ENCODE peak calls at places on chromosomes 1 and 21, in four cellular contexts. Y is HAP-1, M is aorta, A is keratinocyte. I is an unnamed sample.

GRCh38 chr1:201021333-201022177 is 2.0 kb downstream of the KIF21B start:
- DNase-seq in Y (no peak), M (peak; percentile 72), A (no peak), I (no peak)

GRCh38 chr1:28157901-28158300 is 18.6 kb downstream of the PTAFR start:
- DNase-seq in Y (no peak), M (no peak), A (no peak), I (no peak)

GRCh38 chr21:8997011-8997440 is 1524.4 kb upstream of the TPTE start:
- DNase-seq in Y (no peak), M (no peak), A (no peak), I (no peak)

GRCh38 chr21:33015091-33015490 is 10.6 kb upstream of the OLIG2 start:
- DNase-seq in Y (no peak), M (no peak), A (no peak), I (no peak)

GRCh38 chr1:47527653-47528272 is 89.9 kb downstream of the FOXD2 start:
- DNase-seq in Y (peak; percentile 29), M (no peak), A (peak; percentile 30), I (no peak)

GRCh38 chr1:26408604-26409003 is 2.0 kb upstream of the LIN28A start:
- DNase-seq in Y (peak; percentile 85), M (peak; percentile 91), A (no peak), I (no peak)

GRCh38 chr21:39451332-39452206 is at the start of gene SH3BGR:
- DNase-seq in Y (no peak), M (peak; percentile 85), A (no peak), I (no peak)

GRCh38 chr1:70459502-70460225 is 48.6 kb downstream of the CTH start:
- DNase-seq in Y (no peak), M (no peak), A (peak; percentile 52), I (no peak)

GRCh38 chr1:94702440-94702810 is 117.7 kb upstream of the SLC44A3 start:
- DNase-seq in Y (no peak), M (no peak), A (no peak), I (no peak)

GRCh38 chr1:172727956-172728603 is 69.2 kb downstream of the FASLG start:
- DNase-seq in Y (peak; percentile 58), M (no peak), A (no peak), I (no peak)

GRCh38 chr1:180912801-180913616 is at the start of gene KIAA1614:
- DNase-seq in Y (peak; percentile 47), M (peak; percentile 85), A (no peak), I (no peak)

GRCh38 chr1:43573066-43573799 is 42.5 kb downstream of the PTPRF start:
- DNase-seq in Y (no peak), M (no peak), A (no peak), I (no peak)

GRCh38 chr1:93108335-93108734 is 29.3 kb downstream of the MTF2 start:
- DNase-seq in Y (no peak), M (no peak), A (no peak), I (no peak)

GRCh38 chr1:200929530-200930278 is 35.0 kb downstream of the INAVA start:
- DNase-seq in Y (no peak), M (no peak), A (no peak), I (no peak)

GRCh38 chr1:211934315-211934714 is 101.0 kb downstream of the INTS7 start:
- DNase-seq in Y (no peak), M (no peak), A (no peak), I (no peak)

GRCh38 chr21:44509539-44509938 is 30.5 kb downstream of the KRTAP10-1 start:
- DNase-seq in Y (no peak), M (no peak), A (no peak), I (no peak)

GRCh38 chr1:226489718-226490440 is 58.7 kb upstream of the STUM start:
- DNase-seq in Y (no peak), M (no peak), A (no peak), I (no peak)

GRCh38 chr21:32350981-32351380 is 41.8 kb downstream of the URB1 start:
- DNase-seq in Y (no peak), M (no peak), A (no peak), I (no peak)

GRCh38 chr1:29157269-29157601 is 24.5 kb downstream of the SRSF4 start:
- DNase-seq in Y (no peak), M (no peak), A (no peak), I (no peak)

GRCh38 chr1:48946070-48946469 is 169.4 kb upstream of the BEND5 start:
- DNase-seq in Y (no peak), M (no peak), A (no peak), I (no peak)

GRCh38 chr21:22961248-22961647 is 1963.0 kb downstream of the NCAM2 start:
- DNase-seq in Y (no peak), M (no peak), A (no peak), I (no peak)

GRCh38 chr1:201495447-201496295 is 11.3 kb downstream of the CSRP1 start:
- DNase-seq in Y (peak; percentile 69), M (peak; percentile 85), A (no peak), I (no peak)

GRCh38 chr1:39317910-39318633 is 113.6 kb downstream of the MACF1 start:
- DNase-seq in Y (no peak), M (no peak), A (no peak), I (no peak)

GRCh38 chr1:31366796-31367195 is 6.1 kb downstream of the FABP3 start:
- DNase-seq in Y (no peak), M (no peak), A (no peak), I (no peak)

GRCh38 chr1:14426854-14427253 is 171.6 kb upstream of the KAZN start:
- DNase-seq in Y (no peak), M (no peak), A (no peak), I (no peak)

GRCh38 chr1:26370591-26371382 is 1.8 kb downstream of the ZNF683 start:
- DNase-seq in Y (no peak), M (no peak), A (no peak), I (no peak)

GRCh38 chr1:30569384-30569783 is 154.0 kb downstream of the MATN1 start:
- DNase-seq in Y (no peak), M (no peak), A (no peak), I (no peak)

GRCh38 chr1:77319036-77319705 is 37.4 kb downstream of the AK5 start:
- DNase-seq in Y (no peak), M (no peak), A (no peak), I (no peak)

GRCh38 chr1:38919075-38919474 is 22.6 kb downstream of the RHBDL2 start:
- DNase-seq in Y (no peak), M (no peak), A (no peak), I (no peak)

GRCh38 chr1:193462629-193463320 is 276.4 kb upstream of the B3GALT2 start:
- DNase-seq in Y (peak; percentile 72), M (no peak), A (no peak), I (no peak)

GRCh38 chr1:198794498-198794897 is 155.7 kb downstream of the PTPRC start:
- DNase-seq in Y (no peak), M (no peak), A (no peak), I (no peak)

GRCh38 chr1:234619071-234619480 is 9.1 kb upstream of the IRF2BP2 start:
- DNase-seq in Y (no peak), M (no peak), A (no peak), I (no peak)

GRCh38 chr1:234621657-234622335 is 11.8 kb upstream of the IRF2BP2 start:
- DNase-seq in Y (no peak), M (no peak), A (no peak), I (no peak)

GRCh38 chr1:234620786-234621468 is 10.9 kb upstream of the IRF2BP2 start:
- DNase-seq in Y (no peak), M (no peak), A (no peak), I (no peak)

GRCh38 chr1:234619794-234620247 is 9.8 kb upstream of the IRF2BP2 start:
- DNase-seq in Y (no peak), M (no peak), A (no peak), I (no peak)

DNA sequence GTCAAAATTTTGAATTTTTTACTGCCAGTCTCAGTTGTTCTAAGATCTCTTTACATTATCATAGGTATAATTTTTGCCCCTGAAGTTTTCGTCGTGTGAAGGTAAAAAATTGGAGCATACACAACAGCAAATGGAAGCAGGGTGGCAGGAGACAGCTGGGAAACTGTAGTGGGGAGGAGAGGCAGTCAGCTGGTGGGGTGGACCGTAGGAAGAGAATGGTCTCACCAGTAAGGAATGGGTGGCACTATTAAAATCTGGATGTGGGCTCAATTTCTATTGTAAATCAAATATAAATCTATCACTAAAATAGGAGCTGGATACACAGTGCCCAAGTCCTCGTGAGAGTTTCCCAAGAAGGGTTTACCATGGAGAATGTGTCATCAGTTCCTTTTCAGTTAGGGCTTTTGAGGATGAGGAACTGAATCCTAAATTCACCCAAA is 10.3 kb upstream of the IRF2BP2 start:
- DNase-seq in Y (no peak), M (no peak), A (no peak), I (no peak)
- H3K4me3 ChIP-seq in Y (no peak overlapping the region), M (no peak overlapping the region), A (no peak overlapping the region), I (no peak overlapping the region)

GRCh38 chr1:112808861-112809684 is 93.9 kb upstream of the PPM1J start:
- DNase-seq in Y (peak; percentile 91), M (peak; percentile 91), A (no peak), I (no peak)
- H3K4me3 ChIP-seq in Y (no peak overlapping the region), M (no peak overlapping the region), A (no peak overlapping the region), I (no peak overlapping the region)

GRCh38 chr1:208145167-208145566 is 99.0 kb downstream of the PLXNA2 start:
- DNase-seq in Y (no peak), M (no peak), A (no peak), I (no peak)
- H3K4me3 ChIP-seq in Y (no peak overlapping the region), M (no peak overlapping the region), A (no peak overlapping the region), I (no peak overlapping the region)

DNA sequence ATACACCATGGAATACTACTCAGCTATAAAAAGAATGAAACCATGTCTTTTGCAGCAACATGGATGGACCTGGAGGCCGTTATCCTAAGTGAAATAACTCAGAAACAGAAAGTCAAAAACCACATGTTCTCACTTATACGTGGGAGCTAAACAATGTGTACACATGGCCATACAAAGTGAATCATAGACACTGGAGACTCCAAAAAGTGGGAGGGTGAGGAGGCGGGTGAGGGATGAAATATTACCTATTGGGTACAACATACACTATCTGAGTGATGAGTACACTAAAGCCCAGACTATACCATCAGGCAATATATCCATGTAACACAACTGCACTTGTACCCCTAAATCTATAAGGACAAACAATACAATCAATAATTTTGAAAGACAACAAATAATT is 39.5 kb upstream of the FAM20B start:
- DNase-seq in Y (no peak), M (no peak), A (no peak), I (no peak)
- H3K4me3 ChIP-seq in Y (no peak overlapping the region), M (no peak overlapping the region), A (no peak overlapping the region), I (no peak overlapping the region)

GRCh38 chr1:23177031-23177430 is 8.4 kb upstream of the LUZP1 start:
- DNase-seq in Y (no peak), M (no peak), A (no peak), I (no peak)
- H3K4me3 ChIP-seq in Y (peak overlapping the region; percentile 28), M (peak overlapping the region; percentile 40), A (peak overlapping the region; percentile 34), I (peak overlapping the region; percentile 74)

I was measured in vagina.